ENCODE peak calls at places on chromosomes 13 and 19, in four cellular contexts. C is endodermal cell, Q is HEK293T, F is myocyte. N is an unnamed sample.

GRCh38 chr19:44260343-44260681 is 626 bp downstream of the ZNF233 start:
- DNase-seq in C (peak), Q (no peak), F (no peak), N (no peak)

GRCh38 chr13:24221007-24221406 is 60.5 kb downstream of the SPATA13 start:
- DNase-seq in C (no peak), Q (no peak), F (peak), N (no peak)

GRCh38 chr19:19399733-19400438 is 5.6 kb upstream of the GATAD2A start:
- DNase-seq in C (no peak), Q (no peak), F (peak), N (no peak)

GRCh38 chr13:99374169-99374991 is 67.2 kb upstream of the GPR183 start:
- DNase-seq in C (peak), Q (no peak), F (no peak), N (no peak)

GRCh38 chr13:86020350-86021002 is 221.3 kb upstream of the SLITRK6 start:
- DNase-seq in C (no peak), Q (peak), F (no peak), N (no peak)

GRCh38 chr19:55115446-55116065 is 1.9 kb downstream of the PPP1R12C start:
- DNase-seq in C (no peak), Q (no peak), F (no peak), N (no peak)

GRCh38 chr13:43626994-43627393 is 159.8 kb downstream of the ENOX1 start:
- DNase-seq in C (no peak), Q (no peak), F (no peak), N (no peak)

GRCh38 chr19:45145270-45146189 is 15.3 kb downstream of the NKPD1 start:
- DNase-seq in C (no peak), Q (no peak), F (no peak), N (no peak)

GRCh38 chr13:66811445-66811844 is 418.7 kb downstream of the PCDH9 start:
- DNase-seq in C (no peak), Q (no peak), F (no peak), N (no peak)

GRCh38 chr13:45873491-45874360 is 22.2 kb upstream of the SIAH3 start:
- DNase-seq in C (peak), Q (no peak), F (no peak), N (no peak)

GRCh38 chr19:49595819-49596404 is 4.9 kb downstream of the PRR12 start:
- DNase-seq in C (no peak), Q (no peak), F (no peak), N (no peak)

GRCh38 chr13:54124700-54125099 is 1096.1 kb downstream of the OLFM4 start:
- DNase-seq in C (no peak), Q (no peak), F (no peak), N (no peak)

GRCh38 chr19:52935434-52935833 is 12.2 kb upstream of the ZNF888 start:
- DNase-seq in C (no peak), Q (no peak), F (peak), N (no peak)

GRCh38 chr19:45125975-45126493 is 33.1 kb downstream of the PPP1R37 start:
- DNase-seq in C (peak), Q (peak), F (peak), N (peak)

GRCh38 chr19:51511353-51511752 is 9.8 kb upstream of the SIGLEC12 start:
- DNase-seq in C (peak), Q (no peak), F (peak), N (no peak)

GRCh38 chr19:34408421-34408820 is 4.2 kb downstream of the PDCD2L start:
- DNase-seq in C (peak), Q (no peak), F (no peak), N (no peak)

GRCh38 chr19:53424968-53425597 is 6.7 kb upstream of the ZNF761 start:
- DNase-seq in C (peak), Q (peak), F (peak), N (peak)

GRCh38 chr19:39086401-39086800 is 2.2 kb downstream of the ACP7 start:
- DNase-seq in C (no peak), Q (no peak), F (no peak), N (no peak)

GRCh38 chr13:29893438-29893837 is 43.0 kb upstream of the UBL3 start:
- DNase-seq in C (no peak), Q (no peak), F (no peak), N (no peak)

GRCh38 chr19:42140125-42140754 is 8.0 kb upstream of the POU2F2 start:
- DNase-seq in C (peak), Q (peak), F (peak), N (no peak)

GRCh38 chr13:46617382-46617781 is 64.4 kb downstream of the LRCH1 start:
- DNase-seq in C (no peak), Q (no peak), F (no peak), N (no peak)

GRCh38 chr13:47628666-47629065 is 372.4 kb downstream of the SUCLA2 start:
- DNase-seq in C (no peak), Q (no peak), F (peak), N (no peak)

GRCh38 chr13:27262546-27262945 is 8.1 kb upstream of the RASL11A start:
- DNase-seq in C (no peak), Q (no peak), F (no peak), N (no peak)

GRCh38 chr13:51590966-51591627 is 6.8 kb downstream of the WDFY2 start:
- DNase-seq in C (no peak), Q (no peak), F (peak), N (no peak)

GRCh38 chr13:52374873-52375411 is 31.0 kb downstream of the THSD1 start:
- DNase-seq in C (no peak), Q (no peak), F (no peak), N (no peak)

GRCh38 chr13:75803175-75803611 is 167.1 kb downstream of the LMO7 start:
- DNase-seq in C (peak), Q (no peak), F (no peak), N (no peak)

GRCh38 chr13:94182185-94182761 is 297.2 kb downstream of the DCT start:
- DNase-seq in C (no peak), Q (no peak), F (no peak), N (no peak)

GRCh38 chr13:37690361-37690760 is 91.8 kb upstream of the POSTN start:
- DNase-seq in C (no peak), Q (no peak), F (no peak), N (no peak)

GRCh38 chr19:16143399-16144215 is at the start of gene HSH2D:
- DNase-seq in C (peak), Q (no peak), F (no peak), N (no peak)

GRCh38 chr19:8611391-8611883 is 922 bp upstream of the ADAMTS10 start:
- DNase-seq in C (peak), Q (no peak), F (no peak), N (no peak)

GRCh38 chr19:17114414-17114831 is 38.8 kb downstream of the MYO9B start:
- DNase-seq in C (peak), Q (no peak), F (no peak), N (peak)

GRCh38 chr13:99362362-99362761 is 55.2 kb upstream of the GPR183 start:
- DNase-seq in C (no peak), Q (no peak), F (no peak), N (no peak)

GRCh38 chr19:11338569-11339253 is 746 bp downstream of the RAB3D start:
- DNase-seq in C (no peak), Q (no peak), F (no peak), N (no peak)

GRCh38 chr19:55559684-55560083 is 14.3 kb upstream of the SBK3 start:
- DNase-seq in C (no peak), Q (no peak), F (no peak), N (no peak)

GRCh38 chr19:45123440-45123850 is 30.5 kb downstream of the PPP1R37 start:
- DNase-seq in C (no peak), Q (no peak), F (no peak), N (no peak)

GRCh38 chr13:46520188-46520587 is 32.8 kb upstream of the LRCH1 start:
- DNase-seq in C (no peak), Q (no peak), F (no peak), N (no peak)